ENCODE peak calls at places on chromosome 2, in four cellular contexts. One of them, this sample, is unnamed.

GRCh38 chr2:100791294-100791935 is 28.5 kb upstream of the NPAS2 start:
- DNase-seq in HFF-Myc: no peak
- DNase-seq in heart left ventricle: no peak
- DNase-seq in transverse colon: no peak
- DNase-seq in this sample: no peak

GRCh38 chr2:64393611-64394010 is 60.4 kb upstream of the LGALSL start:
- DNase-seq in HFF-Myc: no peak
- DNase-seq in heart left ventricle: no peak
- DNase-seq in transverse colon: no peak
- DNase-seq in this sample: no peak

GRCh38 chr2:231530099-231531085 is at the start of gene NMUR1:
- DNase-seq in HFF-Myc: no peak
- DNase-seq in heart left ventricle: peak
- DNase-seq in transverse colon: peak
- DNase-seq in this sample: peak

GRCh38 chr2:210461401-210461800 is 15.2 kb downstream of the LANCL1 start:
- DNase-seq in HFF-Myc: no peak
- DNase-seq in heart left ventricle: no peak
- DNase-seq in transverse colon: no peak
- DNase-seq in this sample: no peak

GRCh38 chr2:673615-674318 is 3.4 kb downstream of the TMEM18 start:
- DNase-seq in HFF-Myc: no peak
- DNase-seq in heart left ventricle: no peak
- DNase-seq in transverse colon: no peak
- DNase-seq in this sample: peak

GRCh38 chr2:11050565-11050964 is 104.7 kb upstream of the SLC66A3 start:
- DNase-seq in HFF-Myc: no peak
- DNase-seq in heart left ventricle: no peak
- DNase-seq in transverse colon: no peak
- DNase-seq in this sample: no peak

GRCh38 chr2:1496394-1496821 is 83.1 kb downstream of the TPO start:
- DNase-seq in HFF-Myc: no peak
- DNase-seq in heart left ventricle: no peak
- DNase-seq in transverse colon: no peak
- DNase-seq in this sample: no peak

GRCh38 chr2:54428401-54428800 is 27.7 kb upstream of the SPTBN1 start:
- DNase-seq in HFF-Myc: no peak
- DNase-seq in heart left ventricle: no peak
- DNase-seq in transverse colon: no peak
- DNase-seq in this sample: peak

GRCh38 chr2:220192994-220193753 is 565.7 kb downstream of the SLC4A3 start:
- DNase-seq in HFF-Myc: no peak
- DNase-seq in heart left ventricle: no peak
- DNase-seq in transverse colon: no peak
- DNase-seq in this sample: no peak

GRCh38 chr2:193847140-193847539 is 1652.4 kb upstream of the TMEFF2 start:
- DNase-seq in HFF-Myc: peak
- DNase-seq in heart left ventricle: no peak
- DNase-seq in transverse colon: no peak
- DNase-seq in this sample: peak

GRCh38 chr2:187655001-187655400 is 100.8 kb upstream of the TFPI start:
- DNase-seq in HFF-Myc: no peak
- DNase-seq in heart left ventricle: no peak
- DNase-seq in transverse colon: no peak
- DNase-seq in this sample: no peak

GRCh38 chr2:239895116-239895515 is 130.0 kb downstream of the NDUFA10 start:
- DNase-seq in HFF-Myc: no peak
- DNase-seq in heart left ventricle: no peak
- DNase-seq in transverse colon: no peak
- DNase-seq in this sample: no peak

GRCh38 chr2:64017811-64018714 is 1.2 kb downstream of the VPS54 start:
- DNase-seq in HFF-Myc: no peak
- DNase-seq in heart left ventricle: no peak
- DNase-seq in transverse colon: peak
- DNase-seq in this sample: peak

GRCh38 chr2:233350708-233351107 is 3.6 kb upstream of the DGKD start:
- DNase-seq in HFF-Myc: peak
- DNase-seq in heart left ventricle: no peak
- DNase-seq in transverse colon: peak
- DNase-seq in this sample: peak

GRCh38 chr2:62382757-62383156 is 123.2 kb downstream of the TMEM17 start:
- DNase-seq in HFF-Myc: no peak
- DNase-seq in heart left ventricle: no peak
- DNase-seq in transverse colon: no peak
- DNase-seq in this sample: peak

GRCh38 chr2:112003585-112003984 is 51.5 kb upstream of the TMEM87B start:
- DNase-seq in HFF-Myc: no peak
- DNase-seq in heart left ventricle: no peak
- DNase-seq in transverse colon: no peak
- DNase-seq in this sample: no peak

GRCh38 chr2:212448698-212449097 is 89.9 kb downstream of the ERBB4 start:
- DNase-seq in HFF-Myc: no peak
- DNase-seq in heart left ventricle: no peak
- DNase-seq in transverse colon: no peak
- DNase-seq in this sample: no peak

GRCh38 chr2:33212151-33212550 is 264.3 kb upstream of the RASGRP3 start:
- DNase-seq in HFF-Myc: no peak
- DNase-seq in heart left ventricle: no peak
- DNase-seq in transverse colon: no peak
- DNase-seq in this sample: peak

GRCh38 chr2:1516798-1517060 is 103.5 kb downstream of the TPO start:
- DNase-seq in HFF-Myc: no peak
- DNase-seq in heart left ventricle: no peak
- DNase-seq in transverse colon: no peak
- DNase-seq in this sample: no peak

GRCh38 chr2:66466435-66466834 is 31.5 kb downstream of the MEIS1 start:
- DNase-seq in HFF-Myc: no peak
- DNase-seq in heart left ventricle: no peak
- DNase-seq in transverse colon: no peak
- DNase-seq in this sample: no peak

GRCh38 chr2:171160119-171160629 is 519 bp downstream of the TLK1 start:
- DNase-seq in HFF-Myc: no peak
- DNase-seq in heart left ventricle: peak
- DNase-seq in transverse colon: peak
- DNase-seq in this sample: peak

GRCh38 chr2:43414033-43414432 is 181.8 kb downstream of the THADA start:
- DNase-seq in HFF-Myc: no peak
- DNase-seq in heart left ventricle: no peak
- DNase-seq in transverse colon: no peak
- DNase-seq in this sample: no peak

GRCh38 chr2:192004188-192004963 is 157.5 kb upstream of the CAVIN2 start:
- DNase-seq in HFF-Myc: no peak
- DNase-seq in heart left ventricle: no peak
- DNase-seq in transverse colon: no peak
- DNase-seq in this sample: no peak

GRCh38 chr2:235070063-235070706 is 118.4 kb downstream of the SH3BP4 start:
- DNase-seq in HFF-Myc: no peak
- DNase-seq in heart left ventricle: no peak
- DNase-seq in transverse colon: no peak
- DNase-seq in this sample: no peak

GRCh38 chr2:16630463-16630862 is 35.2 kb downstream of the CYRIA start:
- DNase-seq in HFF-Myc: no peak
- DNase-seq in heart left ventricle: no peak
- DNase-seq in transverse colon: no peak
- DNase-seq in this sample: no peak
- TF ChIP-seq CTCF in HFF-Myc: no peak
- TF ChIP-seq CTCF in heart left ventricle: no peak
- TF ChIP-seq CTCF in transverse colon: no peak
- TF ChIP-seq CTCF in this sample: no peak

DNA sequence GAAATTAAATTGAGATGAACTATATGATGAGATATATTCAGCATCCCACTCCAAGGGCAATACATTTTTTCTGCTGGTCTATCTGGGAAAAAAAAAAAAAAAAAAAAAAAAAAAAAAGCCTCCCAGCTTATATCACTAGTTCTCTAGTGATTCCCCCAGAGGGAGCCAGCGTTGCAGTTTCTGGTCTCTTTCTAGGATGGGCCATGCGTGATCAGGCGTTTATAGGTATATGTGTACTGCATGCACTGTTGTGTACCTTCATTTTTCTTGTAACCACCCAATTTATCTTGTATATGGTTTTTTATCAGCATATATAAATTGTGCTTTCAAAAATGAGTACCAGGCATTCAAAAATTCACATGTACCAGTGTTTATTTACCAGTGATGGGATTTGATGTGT is 35.1 kb downstream of the DCDC2C start:
- DNase-seq in HFF-Myc: no peak
- DNase-seq in heart left ventricle: no peak
- DNase-seq in transverse colon: no peak
- DNase-seq in this sample: peak
- H3K4me3 ChIP-seq in HFF-Myc: no peak
- H3K4me3 ChIP-seq in heart left ventricle: no peak
- H3K4me3 ChIP-seq in transverse colon: no peak
- H3K4me3 ChIP-seq in this sample: no peak

DNA sequence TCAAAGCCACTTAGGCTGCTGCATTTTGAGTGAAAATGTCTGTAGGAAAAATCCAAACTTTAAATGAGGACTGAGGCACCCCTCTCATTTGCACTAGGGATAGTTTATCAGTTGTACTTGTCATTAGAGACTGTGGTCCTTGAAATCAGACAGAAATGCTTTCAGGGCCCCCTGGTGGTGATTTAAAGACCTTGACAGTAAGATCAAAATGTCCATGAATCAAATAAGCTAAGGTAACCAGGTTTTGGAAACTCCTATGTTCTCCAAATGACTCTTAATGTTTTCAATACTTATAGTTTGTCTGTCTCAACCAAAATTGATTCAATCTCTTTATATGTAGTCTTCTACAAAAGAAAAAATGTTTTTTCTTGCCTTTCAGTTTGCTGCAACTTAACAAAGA is 28.8 kb upstream of the DDX18 start:
- DNase-seq in HFF-Myc: no peak
- DNase-seq in heart left ventricle: no peak
- DNase-seq in transverse colon: peak
- DNase-seq in this sample: peak
- TF ChIP-seq CTCF in HFF-Myc: peak
- TF ChIP-seq CTCF in heart left ventricle: peak
- TF ChIP-seq CTCF in transverse colon: peak
- TF ChIP-seq CTCF in this sample: peak

GRCh38 chr2:19359456-19359855 is 1.0 kb upstream of the OSR1 start:
- DNase-seq in HFF-Myc: no peak
- DNase-seq in heart left ventricle: no peak
- DNase-seq in transverse colon: no peak
- DNase-seq in this sample: no peak

GRCh38 chr2:19360266-19360665 is 1.8 kb upstream of the OSR1 start:
- DNase-seq in HFF-Myc: no peak
- DNase-seq in heart left ventricle: no peak
- DNase-seq in transverse colon: no peak
- DNase-seq in this sample: no peak

GRCh38 chr2:19361325-19361990 is 3.0 kb upstream of the OSR1 start:
- DNase-seq in HFF-Myc: no peak
- DNase-seq in heart left ventricle: peak
- DNase-seq in transverse colon: peak
- DNase-seq in this sample: no peak

GRCh38 chr2:19362094-19362649 is 3.7 kb upstream of the OSR1 start:
- DNase-seq in HFF-Myc: no peak
- DNase-seq in heart left ventricle: no peak
- DNase-seq in transverse colon: no peak
- DNase-seq in this sample: peak

GRCh38 chr2:19360881-19361321 is 2.5 kb upstream of the OSR1 start:
- DNase-seq in HFF-Myc: no peak
- DNase-seq in heart left ventricle: no peak
- DNase-seq in transverse colon: no peak
- DNase-seq in this sample: no peak
- H3K4me3 ChIP-seq in HFF-Myc: no peak
- H3K4me3 ChIP-seq in heart left ventricle: peak
- H3K4me3 ChIP-seq in transverse colon: peak
- H3K4me3 ChIP-seq in this sample: no peak